ENCODE peak calls at places on chromosomes 11 and 22, in four cellular contexts. H is sigmoid colon, M is HCT116, R is GM12891. K is an unnamed sample.

GRCh38 chr11:67532889-67533288 is 9.6 kb upstream of the CABP2 start:
- DNase-seq in H (no peak), M (no peak), R (no peak), K (no peak)

GRCh38 chr22:37765498-37765897 is 42.2 kb upstream of the GCAT start:
- DNase-seq in H (no peak), M (no peak), R (no peak), K (no peak)

GRCh38 chr11:10375280-10376048 is 70.6 kb downstream of the ADM start:
- DNase-seq in H (no peak), M (no peak), R (no peak), K (no peak)

GRCh38 chr11:119258983-119259382 is 52.8 kb downstream of the CBL start:
- DNase-seq in H (no peak), M (no peak), R (no peak), K (no peak)

GRCh38 chr11:95596011-95596489 is 193.5 kb downstream of the FAM76B start:
- DNase-seq in H (no peak), M (no peak), R (no peak), K (no peak)

GRCh38 chr11:10490398-10491232 is 35.6 kb downstream of the AMPD3 start:
- DNase-seq in H (peak), M (peak), R (no peak), K (no peak)

GRCh38 chr22:37629928-37630327 is 9.5 kb upstream of the SH3BP1 start:
- DNase-seq in H (no peak), M (no peak), R (no peak), K (no peak)

GRCh38 chr11:112321521-112322172 is 61.0 kb upstream of the PLET1 start:
- DNase-seq in H (no peak), M (peak), R (no peak), K (no peak)

GRCh38 chr11:123261345-123262106 is 66.5 kb upstream of the CLMP start:
- DNase-seq in H (peak), M (peak), R (peak), K (no peak)

GRCh38 chr11:116537736-116538135 is 235.1 kb downstream of the BUD13 start:
- DNase-seq in H (peak), M (no peak), R (no peak), K (no peak)

GRCh38 chr11:126494831-126495230 is 139.3 kb downstream of the ST3GAL4 start:
- DNase-seq in H (peak), M (no peak), R (no peak), K (no peak)

GRCh38 chr11:129973809-129974208 is 28.8 kb downstream of the PRDM10 start:
- DNase-seq in H (no peak), M (no peak), R (no peak), K (no peak)

GRCh38 chr11:46293616-46294015 is 16.2 kb downstream of the CREB3L1 start:
- DNase-seq in H (no peak), M (no peak), R (no peak), K (no peak)

GRCh38 chr11:68028802-68029475 is 1.5 kb upstream of the NDUFS8 start:
- DNase-seq in H (no peak), M (no peak), R (no peak), K (no peak)

GRCh38 chr11:1127664-1128162 is 30.0 kb upstream of the MUC5AC start:
- DNase-seq in H (peak), M (no peak), R (no peak), K (no peak)

GRCh38 chr11:7314811-7315604 is 63.3 kb downstream of the SYT9 start:
- DNase-seq in H (no peak), M (no peak), R (no peak), K (no peak)

GRCh38 chr22:45309422-45310227 is at the start of gene FAM118A:
- DNase-seq in H (peak), M (peak), R (peak), K (peak)
- TF ChIP-seq POLR2A in H (peak), M (peak), R (peak), K (peak)

GRCh38 chr22:19506212-19506611 is 18.0 kb downstream of the CLDN5 start:
- DNase-seq in H (no peak), M (no peak), R (no peak), K (no peak)
- TF ChIP-seq POLR2A in H (no peak), M (no peak), R (no peak), K (no peak)

DNA sequence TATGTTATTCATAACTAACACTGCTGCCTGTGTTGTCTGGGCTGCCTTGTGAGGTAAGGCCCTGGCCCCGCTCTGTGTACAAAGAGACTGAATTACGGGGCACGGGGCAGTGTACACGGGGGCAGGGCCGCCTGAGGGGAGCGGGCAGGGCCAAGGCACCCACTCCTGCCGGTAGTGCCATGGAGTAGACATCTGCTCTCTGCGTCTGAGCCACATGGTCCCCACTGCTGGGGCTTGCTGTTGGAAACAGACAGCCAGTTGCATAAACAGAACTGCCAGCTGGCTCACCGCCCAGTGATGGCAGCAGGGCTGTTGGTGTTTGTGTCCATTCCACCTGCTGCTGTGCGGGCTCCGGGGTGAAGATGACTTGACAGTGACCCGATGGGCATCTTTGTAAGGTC is 19.8 kb downstream of the FAM118A start:
- DNase-seq in H (peak), M (no peak), R (no peak), K (no peak)
- TF ChIP-seq POLR2A in H (no peak), M (no peak), R (no peak), K (no peak)

DNA sequence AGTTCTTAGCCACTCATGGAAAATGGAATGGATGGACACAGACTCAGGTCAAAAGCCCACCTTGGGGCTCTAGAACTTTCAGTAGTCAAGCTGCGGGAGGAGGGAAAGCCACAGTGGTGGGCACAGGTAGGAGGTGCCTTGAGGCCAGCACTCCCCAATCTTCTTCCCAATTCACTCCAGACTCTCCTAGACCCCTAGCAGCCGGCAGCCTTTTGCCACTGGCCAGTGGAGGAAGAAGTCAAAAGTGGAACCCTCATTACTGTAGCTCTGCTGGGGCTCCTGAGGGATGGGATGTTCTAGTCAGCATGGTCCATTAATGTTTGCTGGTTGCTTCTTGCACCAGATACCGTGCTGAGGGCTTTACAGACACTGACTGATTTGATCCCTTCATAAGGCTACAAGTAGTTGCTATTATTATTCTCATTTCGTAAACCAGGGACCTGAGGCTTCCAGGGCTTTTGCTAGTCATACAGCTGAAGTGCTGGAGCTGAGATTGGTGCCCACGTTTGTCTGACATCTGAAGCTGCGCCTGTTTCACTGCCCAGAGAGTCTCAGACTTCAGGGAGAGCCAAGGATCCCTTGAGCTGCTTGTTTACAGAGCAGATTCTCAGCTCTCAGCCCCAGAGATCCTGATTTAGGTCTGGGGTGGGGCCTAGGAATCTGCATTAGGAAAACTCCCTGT is 1.1 kb downstream of the UCP3 start:
- DNase-seq in H (peak), M (no peak), R (no peak), K (no peak)
- TF ChIP-seq POLR2A in H (no peak), M (no peak), R (no peak), K (no peak)

GRCh38 chr11:75174781-75175370 is 24.0 kb downstream of the SLCO2B1 start:
- DNase-seq in H (peak), M (no peak), R (no peak), K (no peak)
- TF ChIP-seq POLR2A in H (no peak), M (no peak), R (no peak), K (no peak)

GRCh38 chr11:72814139-72814830 is at the start of gene ATG16L2:
- DNase-seq in H (peak), M (peak), R (peak), K (peak)
- TF ChIP-seq POLR2A in H (peak), M (peak), R (no peak), K (peak)

GRCh38 chr11:30474151-30474954 is 111.8 kb downstream of the MPPED2 start:
- DNase-seq in H (no peak), M (no peak), R (no peak), K (no peak)
- TF ChIP-seq POLR2A in H (no peak), M (no peak), R (no peak), K (no peak)

GRCh38 chr22:31676700-31677099 is 14.7 kb upstream of the PISD start:
- DNase-seq in H (peak), M (peak), R (peak), K (peak)
- TF ChIP-seq POLR2A in H (peak), M (no peak), R (peak), K (peak)

DNA sequence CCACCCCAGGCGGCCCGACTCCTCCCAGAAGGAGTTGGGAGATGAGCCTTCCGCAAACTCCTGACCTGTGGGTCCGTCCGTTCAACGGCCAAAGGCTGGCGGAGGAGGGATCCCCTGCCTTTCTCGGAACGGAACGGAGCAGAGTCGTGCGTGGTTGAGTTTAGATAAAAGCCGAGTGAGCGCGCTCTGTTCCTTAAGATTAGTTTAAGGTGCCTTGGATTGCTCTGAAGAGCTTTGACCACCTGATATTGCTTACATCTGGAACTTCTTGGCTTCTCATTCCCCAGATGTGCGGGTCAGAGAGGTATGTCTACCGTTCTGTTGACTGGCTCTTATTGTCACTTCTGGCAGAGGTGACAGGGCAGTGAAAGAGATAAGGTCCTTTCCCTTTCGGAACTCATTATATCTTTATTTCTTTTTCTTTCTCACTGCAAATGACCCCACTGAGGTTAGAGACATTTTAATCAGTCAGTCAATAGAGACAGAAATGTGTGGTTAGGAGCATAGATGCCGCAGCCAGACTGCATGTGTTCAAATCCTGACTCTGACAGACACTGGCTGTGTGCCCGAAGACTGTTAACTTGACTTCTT is at the start of gene TRIM6:
- DNase-seq in H (peak), M (no peak), R (peak), K (no peak)
- TF ChIP-seq POLR2A in H (no peak), M (peak), R (no peak), K (no peak)

GRCh38 chr22:31628969-31629723 is 32.9 kb downstream of the PISD start:
- DNase-seq in H (no peak), M (no peak), R (no peak), K (no peak)
- TF ChIP-seq POLR2A in H (no peak), M (no peak), R (peak), K (no peak)